ENCODE peak calls at places on chromosomes 16 and 17, in seven cellular contexts. J, F, O, H, T, B and R are unnamed samples.

GRCh38 chr16:2341456-2342447 is 1.2 kb upstream of the ABCA3 start:
- DNase-seq in J (peak), F (no peak), O (no peak), H (no peak), T (no peak), B (no peak), R (no peak)

GRCh38 chr16:88939814-88940195 is 37.2 kb downstream of the CBFA2T3 start:
- DNase-seq in J (peak), F (no peak), O (no peak), H (no peak), T (no peak), B (no peak), R (no peak)

GRCh38 chr17:51365090-51365489 is 104.7 kb downstream of the UTP18 start:
- DNase-seq in J (no peak), F (no peak), O (no peak), H (no peak), T (no peak), B (no peak), R (no peak)

GRCh38 chr17:74920306-74920620 is 2.8 kb downstream of the USH1G start:
- DNase-seq in J (peak), F (no peak), O (no peak), H (no peak), T (no peak), B (no peak), R (no peak)

GRCh38 chr16:62036101-62036806 is at the start of gene CDH8:
- DNase-seq in J (peak), F (no peak), O (no peak), H (no peak), T (no peak), B (no peak), R (peak)

GRCh38 chr17:62781826-62782225 is 26.3 kb downstream of the MARCHF10 start:
- DNase-seq in J (peak), F (peak), O (peak), H (peak), T (no peak), B (peak), R (no peak)

GRCh38 chr17:78923660-78924453 is 1.3 kb downstream of the TIMP2 start:
- DNase-seq in J (peak), F (no peak), O (peak), H (no peak), T (peak), B (no peak), R (peak)

GRCh38 chr17:38704645-38705522 is at the start of gene MLLT6:
- DNase-seq in J (peak), F (peak), O (peak), H (peak), T (peak), B (peak), R (peak)

GRCh38 chr16:974001-974601 is 3.3 kb upstream of the LMF1 start:
- DNase-seq in J (no peak), F (no peak), O (no peak), H (no peak), T (no peak), B (no peak), R (no peak)

GRCh38 chr17:78359216-78359935 is 501 bp downstream of the SOCS3 start:
- DNase-seq in J (peak), F (peak), O (no peak), H (peak), T (no peak), B (peak), R (no peak)

GRCh38 chr17:64448665-64449512 is at the start of gene MILR1:
- DNase-seq in J (no peak), F (peak), O (peak), H (peak), T (peak), B (peak), R (no peak)

GRCh38 chr17:21283482-21284318 is 811 bp upstream of the MAP2K3 start:
- DNase-seq in J (no peak), F (no peak), O (no peak), H (no peak), T (peak), B (peak), R (no peak)

GRCh38 chr16:96935-97381 is 18.9 kb downstream of the MPG start:
- DNase-seq in J (peak), F (peak), O (peak), H (peak), T (peak), B (peak), R (peak)

DNA sequence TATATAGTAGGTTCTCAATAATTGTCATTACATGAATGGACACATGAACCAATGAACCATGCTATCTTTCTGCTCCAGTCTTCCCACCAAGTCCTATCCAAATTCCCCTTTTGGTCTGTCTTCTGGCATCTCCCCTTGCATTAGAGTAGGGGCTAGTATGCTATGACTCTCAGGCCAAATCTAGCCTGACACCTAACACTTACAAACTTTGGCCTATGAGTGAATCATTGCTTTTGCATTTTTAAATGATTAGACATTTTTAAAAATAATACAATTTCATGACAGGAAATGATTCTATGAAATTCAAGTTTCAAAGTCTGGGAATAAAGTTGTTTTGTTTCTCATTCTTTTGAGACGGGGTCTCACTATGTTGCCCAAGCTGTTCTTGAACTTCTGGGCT is 102.5 kb upstream of the MAF start:
- DNase-seq in J (no peak), F (no peak), O (no peak), H (no peak), T (no peak), B (no peak), R (no peak)
- TF ChIP-seq CTCF in J (no peak), F (no peak), O (no peak), H (no peak), T (no peak), B (no peak), R (no peak)

DNA sequence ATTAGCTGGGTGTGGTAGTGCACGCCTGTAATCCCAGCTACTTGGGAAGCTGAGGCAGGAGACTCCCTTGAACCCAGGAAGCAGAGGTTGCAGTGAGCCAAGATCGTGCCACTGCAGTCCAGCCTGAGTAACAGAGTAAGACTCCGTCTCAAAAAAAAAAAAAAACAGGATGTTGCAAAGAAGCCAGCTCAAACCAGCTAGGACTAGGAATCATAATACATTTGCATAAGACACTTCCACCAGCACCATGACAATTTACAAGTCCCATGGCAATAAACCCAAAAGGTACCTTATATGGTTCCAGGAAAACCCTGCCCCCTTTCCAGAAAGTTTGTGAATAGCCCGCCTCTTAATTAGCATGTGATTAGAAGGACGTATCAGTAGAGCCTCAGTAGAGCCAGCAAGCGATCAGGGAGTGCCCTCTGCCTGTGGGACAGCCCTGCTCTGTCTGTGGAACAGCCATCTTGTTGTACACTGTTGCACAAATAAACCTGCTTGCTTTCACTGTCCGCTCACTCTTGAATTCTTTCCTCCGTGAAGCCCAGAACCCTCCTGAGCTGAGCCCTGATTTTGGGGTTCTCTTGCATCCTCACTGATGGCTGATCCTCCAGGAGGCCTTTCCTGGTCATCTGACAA is 14.1 kb downstream of the NUPR1 start:
- DNase-seq in J (no peak), F (no peak), O (no peak), H (no peak), T (no peak), B (no peak), R (no peak)
- TF ChIP-seq CTCF in J (no peak), F (no peak), O (no peak), H (no peak), T (no peak), B (no peak), R (no peak)

DNA sequence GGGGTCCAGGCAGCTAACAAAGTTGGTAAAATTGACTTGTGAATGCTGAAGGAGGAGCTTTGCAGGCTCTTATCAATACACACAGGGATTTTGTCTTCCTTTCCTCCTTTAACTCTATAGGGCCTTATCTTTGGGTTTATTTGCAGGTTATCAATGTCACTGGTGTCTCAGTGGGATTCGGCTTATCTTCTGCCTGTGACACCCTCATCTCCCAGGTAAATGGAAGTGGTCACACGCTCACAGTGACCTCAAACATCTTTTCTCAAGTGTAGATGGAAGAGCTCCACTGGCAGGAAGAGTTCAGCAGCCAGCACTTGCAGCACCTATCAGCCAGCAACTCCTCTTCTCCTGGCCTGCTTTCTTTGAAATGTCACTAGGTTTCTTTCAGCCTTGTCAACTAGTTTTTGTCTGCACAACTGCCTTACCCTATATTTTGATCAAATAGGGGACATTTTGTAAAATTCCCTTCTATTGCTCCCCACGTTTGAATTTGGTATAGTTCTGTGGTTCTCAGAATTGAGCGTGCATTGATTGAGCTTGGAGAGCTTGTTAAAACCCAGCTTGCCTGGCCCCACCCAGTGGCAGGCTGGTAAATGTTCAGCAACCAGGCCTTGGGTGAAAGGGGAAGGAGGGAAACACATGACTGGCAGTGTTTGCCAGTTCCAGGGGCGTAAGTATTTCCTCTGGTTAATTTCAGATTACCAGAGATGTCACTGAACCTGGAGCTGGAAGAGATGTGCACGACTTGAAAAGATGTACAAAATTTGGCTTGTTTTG is 12.8 kb downstream of the SLC47A1 start:
- DNase-seq in J (no peak), F (no peak), O (no peak), H (no peak), T (no peak), B (no peak), R (no peak)
- TF ChIP-seq CTCF in J (peak), F (peak), O (no peak), H (peak), T (no peak), B (no peak), R (no peak)

GRCh38 chr17:29661220-29661619 is 38.5 kb upstream of the CORO6 start:
- DNase-seq in J (no peak), F (no peak), O (no peak), H (no peak), T (no peak), B (no peak), R (no peak)

GRCh38 chr17:29664743-29665479 is 42.2 kb upstream of the CORO6 start:
- DNase-seq in J (no peak), F (peak), O (peak), H (peak), T (no peak), B (peak), R (no peak)

GRCh38 chr17:29663155-29663554 is 40.4 kb upstream of the CORO6 start:
- DNase-seq in J (peak), F (peak), O (peak), H (peak), T (no peak), B (peak), R (no peak)

GRCh38 chr17:29667969-29668368 is 45.3 kb upstream of the CORO6 start:
- DNase-seq in J (no peak), F (no peak), O (no peak), H (no peak), T (no peak), B (no peak), R (no peak)

DNA sequence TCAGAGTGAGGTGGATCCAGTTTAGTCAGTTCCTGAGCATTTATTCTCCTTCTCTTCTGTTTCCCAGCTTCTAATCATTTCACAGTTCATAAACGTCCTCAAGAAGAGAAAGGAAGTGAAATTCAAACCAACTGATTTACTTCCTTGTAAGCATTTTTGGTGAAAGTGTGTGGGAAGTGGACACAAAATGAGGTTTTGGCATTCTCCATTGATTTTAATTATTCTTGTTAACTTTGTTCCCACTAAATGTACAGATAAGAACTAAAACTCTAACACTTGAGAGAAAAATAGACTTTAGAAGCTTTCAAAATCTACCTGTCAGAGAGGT is 42.7 kb upstream of the CORO6 start:
- DNase-seq in J (no peak), F (no peak), O (peak), H (no peak), T (no peak), B (no peak), R (no peak)
- TF ChIP-seq CTCF in J (no peak), F (no peak), O (no peak), H (no peak), T (no peak), B (no peak), R (no peak)